ENCODE peak calls at places on chromosomes 13 and 19, in nine cellular contexts. Z is GM23248, T is HCT116, M is neural progenitor cell, U is GM23338, W is SK-N-SH, G is hepatocyte, P is PC-3, L is MM.1S. X is an unnamed sample. For H3K79me2, the result is how much of the 10 kb centered on the place peaks cover.

GRCh38 chr13:67620665-67621064 is 390.5 kb upstream of the PCDH9 start:
- DNase-seq in Z (no peak), M (no peak), G (no peak), W (no peak), T (no peak), L (no peak), U (no peak), P (no peak), X (no peak)

GRCh38 chr19:46634045-46634655 is 1.9 kb downstream of the GNG8 start:
- DNase-seq in P (peak), Z (peak), W (peak), M (peak), G (peak), U (peak), L (peak), T (peak), X (peak)

GRCh38 chr13:104522235-104523072 is 1456.2 kb upstream of the SLC10A2 start:
- DNase-seq in G (no peak), U (no peak), W (no peak), T (no peak), P (no peak), Z (no peak), M (no peak), L (no peak), X (no peak)

GRCh38 chr13:34747507-34747906 is 194.6 kb upstream of the NBEA start:
- DNase-seq in L (no peak), M (no peak), Z (no peak), U (no peak), G (no peak), W (no peak), T (no peak), P (no peak), X (no peak)

GRCh38 chr13:113771709-113772331 is 12.8 kb downstream of the TMEM255B start:
- DNase-seq in U (no peak), T (no peak), G (no peak), L (peak), Z (no peak), P (peak), M (no peak), W (no peak), X (no peak)

GRCh38 chr13:63901630-63902029 is 2486.0 kb upstream of the PCDH20 start:
- DNase-seq in T (no peak), P (no peak), L (no peak), Z (no peak), M (peak), U (peak), W (no peak), G (no peak), X (no peak)

GRCh38 chr13:21344662-21345176 is 114.4 kb downstream of the ZDHHC20 start:
- DNase-seq in W (no peak), L (peak), G (no peak), P (no peak), U (no peak), M (no peak), T (no peak), Z (no peak), X (peak)

GRCh38 chr19:7417671-7418324 is 69.1 kb downstream of the ARHGEF18 start:
- DNase-seq in P (no peak), T (no peak), U (peak), L (no peak), W (no peak), Z (peak), M (no peak), G (peak), X (no peak)

GRCh38 chr19:7795555-7796161 is 32.6 kb downstream of the CLEC4M start:
- DNase-seq in P (peak), M (no peak), T (no peak), Z (no peak), G (no peak), U (no peak), W (no peak), L (no peak), X (no peak)

GRCh38 chr13:97757807-97758206 is 195.7 kb upstream of the IPO5 start:
- DNase-seq in W (no peak), L (no peak), T (no peak), G (no peak), P (no peak), M (no peak), Z (no peak), U (no peak), X (no peak)

GRCh38 chr13:21011378-21011777 is 50.0 kb downstream of the LATS2 start:
- DNase-seq in T (no peak), G (no peak), P (no peak), U (no peak), M (no peak), Z (no peak), L (no peak), W (no peak), X (no peak)

GRCh38 chr13:101835920-101836319 is 383.4 kb downstream of the ITGBL1 start:
- DNase-seq in Z (no peak), W (no peak), P (no peak), M (no peak), L (no peak), T (no peak), G (no peak), U (no peak), X (no peak)

GRCh38 chr13:90389537-90389936 is 958.0 kb upstream of the MIR17HG start:
- DNase-seq in U (no peak), W (no peak), T (no peak), Z (no peak), M (no peak), L (no peak), G (no peak), P (no peak), X (no peak)

GRCh38 chr19:3146677-3147100 is 10.9 kb downstream of the GNA15 start:
- DNase-seq in Z (no peak), U (peak), P (peak), W (peak), L (peak), M (peak), G (no peak), T (no peak), X (peak)

GRCh38 chr19:1283207-1283916 is 2.3 kb upstream of the EFNA2 start:
- DNase-seq in L (no peak), P (no peak), T (no peak), M (peak), G (no peak), U (no peak), Z (no peak), W (no peak), X (no peak)

GRCh38 chr13:23724196-23724970 is 154.2 kb downstream of the TNFRSF19 start:
- DNase-seq in W (no peak), L (no peak), T (no peak), G (no peak), P (peak), M (no peak), U (peak), Z (peak), X (no peak)

DNA sequence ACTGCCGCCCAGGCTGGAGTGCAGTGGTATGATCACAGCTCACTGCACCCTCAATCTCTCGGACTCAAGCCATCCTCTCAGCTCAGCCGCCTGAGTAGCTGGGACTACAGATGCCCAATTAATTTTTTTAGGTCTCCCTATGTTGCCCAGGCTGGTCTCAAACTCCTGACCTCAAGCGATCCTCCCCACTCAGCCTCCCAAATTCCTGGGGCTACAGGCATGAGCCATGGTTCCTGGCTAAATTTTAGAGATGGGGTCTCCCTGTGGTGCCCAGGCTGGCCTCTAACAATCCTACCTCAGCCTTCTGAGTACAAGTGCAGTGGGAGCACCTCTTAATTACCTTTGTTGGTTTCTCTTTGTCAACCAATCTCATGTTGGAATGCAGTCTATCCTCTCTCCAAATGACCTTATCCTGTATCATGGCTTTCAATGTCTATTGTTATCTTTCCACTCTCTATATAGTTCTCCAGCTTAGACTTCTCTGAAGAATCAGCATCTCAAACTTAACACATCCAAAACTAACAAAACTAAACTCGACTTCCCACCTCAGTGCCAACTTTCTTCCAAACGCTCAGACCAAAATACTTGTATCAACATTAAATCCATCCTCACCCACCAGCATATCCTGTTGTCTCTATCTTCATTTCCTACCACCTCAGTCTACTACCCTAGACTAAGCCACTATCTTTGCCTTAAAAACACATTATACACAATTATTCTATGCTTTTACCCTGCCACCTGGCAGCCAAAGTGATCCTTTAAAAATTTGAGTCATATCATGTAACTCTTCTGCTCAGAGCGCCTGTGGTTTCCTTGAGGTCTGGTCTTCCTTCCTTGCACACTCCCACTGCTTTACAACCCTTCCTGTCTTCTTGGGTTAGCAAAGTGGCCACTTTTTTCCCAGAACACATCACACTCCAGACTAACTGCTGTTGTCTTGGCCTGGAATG is 6.7 kb downstream of the TPT1 start:
- DNase-seq in P (peak), T (no peak), Z (peak), L (no peak), M (no peak), W (no peak), G (no peak), U (peak), X (peak)
- TF ChIP-seq EZH2phosphoT487 in P (no peak), T (no peak), Z (no peak), L (no peak), M (no peak), W (no peak), G (no peak), U (no peak), X (no peak)

DNA sequence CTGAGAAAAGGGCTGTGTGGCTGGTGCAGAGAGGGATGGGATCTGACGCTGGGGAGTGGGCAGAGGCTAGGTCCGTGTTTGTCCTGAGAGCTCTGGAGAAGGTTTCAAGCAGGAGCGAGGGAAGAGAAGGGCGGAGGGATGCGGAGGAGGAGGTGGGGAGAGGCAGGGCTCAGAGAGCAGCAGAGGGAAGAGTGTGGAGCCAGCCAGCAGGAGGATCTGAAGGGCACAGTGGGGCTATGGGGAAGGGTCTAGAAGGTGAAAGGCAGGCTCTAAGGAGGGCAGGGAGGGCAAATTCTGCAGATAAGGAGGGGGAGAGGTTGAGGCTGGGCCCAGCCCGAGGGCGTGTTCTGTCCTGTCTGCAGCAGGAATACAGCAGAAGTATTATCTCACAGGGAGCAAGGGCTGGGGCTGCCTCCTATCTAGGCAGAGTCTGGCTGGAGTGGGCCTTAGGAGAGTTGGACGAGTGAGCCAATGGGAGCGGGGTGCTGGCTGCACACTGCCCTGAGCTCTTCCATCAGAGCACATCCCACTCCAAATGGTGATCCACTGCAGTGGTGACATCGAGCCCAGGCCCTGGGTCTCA is 6.1 kb downstream of the AP2A1 start:
- DNase-seq in T (no peak), W (no peak), M (no peak), U (no peak), Z (no peak), G (no peak), P (no peak), L (no peak), X (no peak)
- H3K4me2 ChIP-seq in T (no peak), W (no peak), M (no peak), U (no peak), Z (no peak), G (no peak), P (no peak), L (no peak), X (no peak)

DNA sequence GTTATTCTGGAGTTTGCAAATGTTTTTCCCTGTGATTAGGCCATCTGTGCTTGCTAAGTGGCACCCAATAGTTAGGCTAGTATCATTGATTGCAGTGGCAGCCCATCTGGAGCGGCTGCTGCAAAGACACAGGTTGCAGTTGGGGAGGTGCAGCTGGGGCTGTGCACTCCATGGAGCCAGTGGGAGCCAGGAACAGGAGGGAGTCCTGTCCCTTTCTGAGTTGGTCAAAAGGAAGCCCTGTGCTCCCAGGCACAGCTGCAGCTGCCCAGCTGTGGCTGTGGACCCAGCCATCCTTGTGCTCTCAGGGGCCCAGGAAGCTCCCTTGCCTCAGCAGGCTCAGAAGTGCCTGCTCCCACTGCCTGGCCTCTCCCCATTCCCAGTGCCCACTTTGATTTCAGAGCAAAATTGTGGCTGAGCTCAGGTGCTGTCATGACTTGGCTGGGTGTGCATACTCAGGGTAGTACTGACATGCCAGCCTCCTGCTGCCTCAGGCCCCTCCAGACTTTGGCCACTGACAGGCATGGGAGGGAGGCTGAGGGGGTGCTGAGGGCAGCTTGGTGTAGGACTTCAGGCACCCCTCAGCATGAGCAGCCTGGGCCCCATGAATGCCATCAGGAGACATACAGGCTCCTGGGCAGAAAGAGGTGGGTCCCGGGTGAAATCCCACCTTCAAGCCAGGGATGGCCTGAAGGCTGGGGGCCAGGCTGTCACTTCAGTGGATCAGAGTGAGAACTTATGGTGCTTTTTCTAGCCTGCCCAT is 270.6 kb downstream of the PCDH20 start:
- DNase-seq in L (no peak), U (no peak), W (no peak), M (no peak), T (no peak), Z (no peak), P (no peak), G (no peak), X (no peak)
- H3K79me2 ChIP-seq in L (under half), U (under half), W (under half), M (under half), T (under half), Z (under half), P (under half), G (under half), X (under half)

DNA sequence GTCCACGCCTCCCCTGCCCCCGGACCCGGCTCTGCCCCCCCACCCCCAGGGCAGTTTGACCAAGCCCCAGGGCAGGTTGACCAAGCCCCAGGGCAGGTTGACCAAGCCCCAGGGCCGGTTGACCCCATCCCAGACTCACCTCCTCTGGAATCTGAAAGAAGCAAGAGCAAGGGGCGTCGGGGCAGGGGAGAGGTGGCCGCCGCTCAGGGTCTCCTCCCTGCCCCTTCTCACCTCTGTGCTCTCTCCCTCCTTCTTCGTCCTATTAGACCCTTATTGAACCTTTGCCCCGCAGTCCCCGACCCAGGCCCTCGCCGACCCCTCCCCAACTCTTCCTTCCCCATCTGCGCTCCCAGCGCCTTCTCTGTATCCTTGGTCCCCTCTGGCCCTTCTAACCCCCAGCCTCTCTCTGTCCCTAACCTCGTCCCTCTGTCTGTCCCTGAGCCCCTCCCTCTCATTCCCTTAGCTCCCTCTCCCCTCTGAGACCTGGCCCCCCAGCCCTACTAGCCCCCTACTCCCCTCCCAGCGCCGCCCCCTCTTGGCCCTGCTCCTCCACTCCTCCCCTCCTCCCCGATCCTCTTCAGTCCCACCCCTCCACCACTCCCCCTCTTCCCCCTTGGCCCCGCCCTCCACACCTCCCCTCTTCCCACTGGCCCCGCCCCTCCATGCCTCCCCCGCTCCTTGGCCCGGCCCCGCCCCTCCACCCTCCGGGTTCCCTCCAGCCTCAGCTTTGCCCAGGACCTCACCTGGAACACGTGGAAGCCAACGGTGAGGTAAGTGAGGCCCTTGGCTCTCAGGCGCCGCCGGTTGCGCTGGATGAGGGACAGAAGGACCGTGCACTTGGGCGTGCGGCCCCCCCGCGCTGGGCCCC is 7.6 kb downstream of the CAPN12 start:
- DNase-seq in Z (peak), W (peak), G (peak), M (peak), L (no peak), P (peak), U (peak), T (peak), X (peak)
- TF ChIP-seq EZH2phosphoT487 in Z (no peak), W (no peak), G (no peak), M (no peak), L (no peak), P (no peak), U (no peak), T (no peak), X (no peak)

DNA sequence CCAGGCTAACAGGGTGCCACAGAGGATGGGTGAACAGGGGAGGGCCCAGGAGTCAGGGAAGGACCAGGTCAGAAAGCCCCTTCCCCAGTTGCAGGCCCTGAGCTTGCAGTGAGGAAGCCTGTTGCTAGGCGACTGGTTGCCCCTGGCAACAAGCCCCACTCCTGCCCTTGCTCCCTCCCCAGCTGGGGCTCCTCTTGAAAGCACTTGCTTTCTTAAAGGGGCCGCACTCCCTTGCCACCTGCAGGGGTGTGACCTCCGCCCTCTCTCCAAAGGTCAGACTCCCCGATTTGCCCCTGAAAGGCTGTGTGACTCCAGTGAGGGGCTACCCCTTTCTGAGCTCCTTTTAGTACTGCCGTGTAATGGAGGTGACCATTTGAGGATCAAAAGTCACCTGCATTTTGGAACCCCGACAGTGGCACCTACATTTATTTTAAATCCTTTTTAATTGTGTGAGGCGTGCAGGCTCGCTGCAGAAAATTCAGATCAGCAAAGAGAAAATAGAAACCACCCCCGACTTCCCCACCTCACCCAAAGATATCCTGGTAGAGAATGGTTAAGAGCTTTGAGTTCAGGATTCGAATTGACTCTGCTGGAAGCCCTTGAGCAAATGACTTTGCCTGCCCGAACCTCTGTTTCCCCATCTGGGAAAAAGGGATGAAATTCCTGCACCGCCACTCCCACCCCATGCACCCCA is 4.8 kb downstream of the FCHO1 start:
- DNase-seq in U (peak), T (no peak), P (peak), Z (no peak), L (no peak), G (peak), W (peak), M (peak), X (peak)
- H3K4me2 ChIP-seq in U (no peak), T (no peak), P (no peak), Z (no peak), L (no peak), G (no peak), W (peak), M (peak), X (peak)

GRCh38 chr13:31056650-31057275 is 104.9 kb downstream of the HSPH1 start:
- DNase-seq in Z (peak), W (peak), P (no peak), M (no peak), T (no peak), L (no peak), G (no peak), U (peak), X (no peak)

GRCh38 chr13:31055589-31055988 is 106.1 kb downstream of the HSPH1 start:
- DNase-seq in U (no peak), P (no peak), M (no peak), W (no peak), L (no peak), Z (no peak), G (no peak), T (no peak), X (no peak)

GRCh38 chr13:31063734-31064133 is 98.0 kb downstream of the HSPH1 start:
- DNase-seq in Z (no peak), U (no peak), T (no peak), P (peak), M (no peak), L (no peak), W (no peak), G (no peak), X (no peak)

GRCh38 chr13:31064636-31065035 is 97.1 kb downstream of the HSPH1 start:
- DNase-seq in M (no peak), T (no peak), Z (no peak), U (no peak), P (no peak), G (no peak), W (no peak), L (no peak), X (no peak)

GRCh38 chr13:31060655-31061054 is 101.0 kb downstream of the HSPH1 start:
- DNase-seq in Z (no peak), P (no peak), L (no peak), U (no peak), W (no peak), T (no peak), M (no peak), G (no peak), X (no peak)
- H3K79me2 ChIP-seq in Z (under half), P (under half), L (under half), U (under half), W (under half), T (under half), M (under half), G (under half), X (under half)

GRCh38 chr19:48393559-48394330 is at the start of gene GRIN2D:
- DNase-seq in W (peak), P (peak), Z (peak), L (no peak), M (peak), T (no peak), U (peak), G (peak), X (peak)

GRCh38 chr19:48394331-48395169 is 1.1 kb downstream of the GRIN2D start:
- DNase-seq in T (no peak), G (no peak), U (peak), L (no peak), P (no peak), Z (peak), M (no peak), W (no peak), X (no peak)

GRCh38 chr19:48393196-48393558 is 291 bp upstream of the GRIN2D start:
- DNase-seq in G (no peak), W (no peak), L (no peak), P (no peak), T (no peak), Z (no peak), U (peak), M (no peak), X (no peak)

GRCh38 chr19:48390188-48391099 is 907 bp downstream of the KDELR1 start:
- DNase-seq in W (peak), T (no peak), M (peak), L (peak), U (peak), P (no peak), G (peak), Z (peak), X (peak)

GRCh38 chr19:48391100-48392005 is at the start of gene KDELR1:
- DNase-seq in W (peak), T (no peak), L (peak), P (peak), M (peak), U (peak), G (peak), Z (peak), X (peak)
- TF ChIP-seq EZH2phosphoT487 in W (no peak), T (no peak), L (no peak), P (no peak), M (no peak), U (no peak), G (no peak), Z (no peak), X (no peak)